ENCODE peak calls at places on chromosomes 11 and 22, in six cellular contexts. One of them, this sample, is unnamed.

GRCh38 chr22:30425616-30426394 is at the start of gene MTFP1:
- DNase-seq in HCT116: no peak
- DNase-seq in SK-N-SH: peak
- DNase-seq in GM12878: no peak
- DNase-seq in HepG2: peak
- DNase-seq in K562: peak
- DNase-seq in this sample: peak

GRCh38 chr22:20034143-20034542 is 13.2 kb downstream of the TANGO2 start:
- DNase-seq in SK-N-SH: no peak
- DNase-seq in HepG2: no peak
- DNase-seq in HCT116: no peak
- DNase-seq in K562: no peak
- DNase-seq in GM12878: peak
- DNase-seq in this sample: no peak

GRCh38 chr22:24985824-24986214 is 33.3 kb downstream of the KIAA1671 start:
- DNase-seq in HepG2: peak
- DNase-seq in HCT116: no peak
- DNase-seq in GM12878: no peak
- DNase-seq in K562: no peak
- DNase-seq in SK-N-SH: no peak
- DNase-seq in this sample: no peak

GRCh38 chr11:97079244-97079643 is 689.4 kb downstream of the JRKL start:
- DNase-seq in HepG2: no peak
- DNase-seq in K562: no peak
- DNase-seq in SK-N-SH: no peak
- DNase-seq in HCT116: no peak
- DNase-seq in GM12878: peak
- DNase-seq in this sample: no peak

GRCh38 chr11:20015101-20015500 is 145.2 kb downstream of the DBX1 start:
- DNase-seq in HCT116: no peak
- DNase-seq in K562: no peak
- DNase-seq in SK-N-SH: no peak
- DNase-seq in HepG2: no peak
- DNase-seq in GM12878: no peak
- DNase-seq in this sample: no peak

GRCh38 chr11:5605849-5606248 is 9.4 kb downstream of the TRIM6 start:
- DNase-seq in GM12878: no peak
- DNase-seq in SK-N-SH: no peak
- DNase-seq in HepG2: no peak
- DNase-seq in K562: no peak
- DNase-seq in HCT116: no peak
- DNase-seq in this sample: no peak

GRCh38 chr11:123238297-123238696 is 43.2 kb upstream of the CLMP start:
- DNase-seq in GM12878: no peak
- DNase-seq in HepG2: no peak
- DNase-seq in K562: no peak
- DNase-seq in SK-N-SH: no peak
- DNase-seq in HCT116: no peak
- DNase-seq in this sample: no peak

GRCh38 chr22:45230026-45230845 is 10.5 kb downstream of the KIAA0930 start:
- DNase-seq in HepG2: no peak
- DNase-seq in HCT116: no peak
- DNase-seq in GM12878: no peak
- DNase-seq in SK-N-SH: no peak
- DNase-seq in K562: no peak
- DNase-seq in this sample: no peak

GRCh38 chr22:26887916-26888315 is 230.5 kb downstream of the MIAT start:
- DNase-seq in SK-N-SH: no peak
- DNase-seq in HepG2: no peak
- DNase-seq in HCT116: no peak
- DNase-seq in GM12878: no peak
- DNase-seq in K562: no peak
- DNase-seq in this sample: no peak

GRCh38 chr22:37077802-37078448 is 26.4 kb downstream of the KCTD17 start:
- DNase-seq in SK-N-SH: peak
- DNase-seq in GM12878: no peak
- DNase-seq in HepG2: peak
- DNase-seq in HCT116: peak
- DNase-seq in K562: peak
- DNase-seq in this sample: peak

DNA sequence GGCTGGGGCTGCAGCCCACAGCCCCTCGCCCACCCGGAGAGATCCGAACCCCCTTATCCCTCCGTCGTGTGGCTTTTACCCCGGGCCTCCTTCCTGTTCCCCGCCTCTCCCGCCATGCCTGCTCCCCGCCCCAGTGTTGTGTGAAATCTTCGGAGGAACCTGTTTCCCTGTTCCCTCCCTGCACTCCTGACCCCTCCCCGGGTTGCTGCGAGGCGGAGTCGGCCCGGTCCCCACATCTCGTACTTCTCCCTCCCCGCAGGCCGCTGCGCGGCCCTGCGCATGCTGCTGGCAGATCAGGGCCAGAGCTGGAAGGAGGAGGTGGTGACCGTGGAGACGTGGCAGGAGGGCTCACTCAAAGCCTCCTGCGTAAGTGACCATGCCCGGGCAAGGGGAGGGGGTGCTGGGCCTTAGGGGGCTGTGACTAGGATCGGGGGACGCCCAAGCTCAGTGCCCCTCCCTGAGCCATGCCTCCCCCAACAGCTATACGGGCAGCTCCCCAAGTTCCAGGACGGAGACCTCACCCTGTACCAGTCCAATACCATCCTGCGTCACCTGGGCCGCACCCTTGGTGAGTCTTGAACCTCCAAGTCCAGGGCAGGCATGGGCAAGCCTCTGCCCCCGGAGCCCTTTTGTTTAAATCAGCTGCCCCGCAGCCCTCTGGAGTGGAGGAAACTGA is 731 bp downstream of the GSTP1 start:
- DNase-seq in SK-N-SH: peak
- DNase-seq in HCT116: no peak
- DNase-seq in K562: peak
- DNase-seq in HepG2: no peak
- DNase-seq in GM12878: no peak
- DNase-seq in this sample: no peak
- TF ChIP-seq JUND in SK-N-SH: no peak
- TF ChIP-seq JUND in HCT116: no peak
- TF ChIP-seq JUND in K562: no peak
- TF ChIP-seq JUND in HepG2: no peak
- TF ChIP-seq JUND in GM12878: no peak
- TF ChIP-seq JUND in this sample: no peak

GRCh38 chr11:17779861-17780594 is 45.4 kb downstream of the KCNC1 start:
- DNase-seq in SK-N-SH: no peak
- DNase-seq in GM12878: no peak
- DNase-seq in HepG2: no peak
- DNase-seq in HCT116: no peak
- DNase-seq in K562: no peak
- DNase-seq in this sample: peak
- TF ChIP-seq JUND in SK-N-SH: no peak
- TF ChIP-seq JUND in GM12878: no peak
- TF ChIP-seq JUND in HepG2: no peak
- TF ChIP-seq JUND in HCT116: no peak
- TF ChIP-seq JUND in K562: no peak
- TF ChIP-seq JUND in this sample: no peak

GRCh38 chr11:57942808-57943207 is 80.9 kb upstream of the OR9Q1 start:
- DNase-seq in HepG2: no peak
- DNase-seq in HCT116: no peak
- DNase-seq in K562: no peak
- DNase-seq in GM12878: no peak
- DNase-seq in SK-N-SH: no peak
- DNase-seq in this sample: no peak

GRCh38 chr11:57938351-57938750 is 85.3 kb upstream of the OR9Q1 start:
- DNase-seq in SK-N-SH: no peak
- DNase-seq in GM12878: no peak
- DNase-seq in K562: no peak
- DNase-seq in HCT116: no peak
- DNase-seq in HepG2: no peak
- DNase-seq in this sample: no peak

GRCh38 chr11:57937431-57937830 is 86.2 kb upstream of the OR9Q1 start:
- DNase-seq in HepG2: no peak
- DNase-seq in SK-N-SH: no peak
- DNase-seq in HCT116: no peak
- DNase-seq in K562: no peak
- DNase-seq in GM12878: no peak
- DNase-seq in this sample: no peak

GRCh38 chr11:57941875-57942274 is 81.8 kb upstream of the OR9Q1 start:
- DNase-seq in SK-N-SH: no peak
- DNase-seq in GM12878: no peak
- DNase-seq in K562: no peak
- DNase-seq in HCT116: no peak
- DNase-seq in HepG2: no peak
- DNase-seq in this sample: no peak

GRCh38 chr11:57940044-57940781 is 83.5 kb upstream of the OR9Q1 start:
- DNase-seq in HCT116: no peak
- DNase-seq in SK-N-SH: no peak
- DNase-seq in K562: no peak
- DNase-seq in HepG2: no peak
- DNase-seq in GM12878: no peak
- DNase-seq in this sample: no peak
- TF ChIP-seq JUND in HCT116: no peak
- TF ChIP-seq JUND in SK-N-SH: no peak
- TF ChIP-seq JUND in K562: no peak
- TF ChIP-seq JUND in HepG2: no peak
- TF ChIP-seq JUND in GM12878: no peak
- TF ChIP-seq JUND in this sample: no peak

GRCh38 chr11:115455606-115456005 is 48.6 kb downstream of the CADM1 start:
- DNase-seq in HCT116: no peak
- DNase-seq in GM12878: no peak
- DNase-seq in SK-N-SH: no peak
- DNase-seq in K562: no peak
- DNase-seq in HepG2: no peak
- DNase-seq in this sample: no peak

GRCh38 chr11:115454525-115454924 is 49.7 kb downstream of the CADM1 start:
- DNase-seq in HCT116: no peak
- DNase-seq in K562: no peak
- DNase-seq in HepG2: no peak
- DNase-seq in GM12878: no peak
- DNase-seq in SK-N-SH: no peak
- DNase-seq in this sample: no peak

GRCh38 chr11:115453693-115454092 is 50.5 kb downstream of the CADM1 start:
- DNase-seq in HCT116: no peak
- DNase-seq in K562: no peak
- DNase-seq in GM12878: no peak
- DNase-seq in SK-N-SH: no peak
- DNase-seq in HepG2: no peak
- DNase-seq in this sample: no peak

GRCh38 chr11:115453158-115453557 is 51.1 kb downstream of the CADM1 start:
- DNase-seq in K562: no peak
- DNase-seq in HCT116: no peak
- DNase-seq in SK-N-SH: no peak
- DNase-seq in GM12878: no peak
- DNase-seq in HepG2: no peak
- DNase-seq in this sample: no peak

DNA sequence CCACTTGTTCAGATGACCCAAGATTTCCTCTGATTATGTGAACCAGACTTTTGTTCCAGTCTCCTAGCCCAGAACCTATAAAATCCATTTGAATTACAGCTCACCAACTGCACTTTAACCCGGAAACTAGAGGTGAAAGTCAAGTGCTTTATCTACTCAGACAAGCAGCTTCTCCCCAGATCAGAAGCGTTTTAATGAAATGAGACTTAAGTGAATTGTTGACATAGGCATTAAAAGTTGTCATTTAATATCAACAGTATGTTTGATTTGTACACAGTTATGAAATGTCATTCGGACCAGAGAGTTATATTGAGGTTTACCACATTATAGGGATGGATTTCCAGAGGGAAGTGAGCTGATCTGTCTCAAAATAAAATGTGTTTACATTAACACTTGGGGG is 52.0 kb downstream of the CADM1 start:
- DNase-seq in SK-N-SH: no peak
- DNase-seq in HCT116: no peak
- DNase-seq in GM12878: no peak
- DNase-seq in K562: no peak
- DNase-seq in HepG2: peak
- DNase-seq in this sample: no peak
- TF ChIP-seq JUND in SK-N-SH: no peak
- TF ChIP-seq JUND in HCT116: no peak
- TF ChIP-seq JUND in GM12878: no peak
- TF ChIP-seq JUND in K562: no peak
- TF ChIP-seq JUND in HepG2: no peak
- TF ChIP-seq JUND in this sample: no peak

DNA sequence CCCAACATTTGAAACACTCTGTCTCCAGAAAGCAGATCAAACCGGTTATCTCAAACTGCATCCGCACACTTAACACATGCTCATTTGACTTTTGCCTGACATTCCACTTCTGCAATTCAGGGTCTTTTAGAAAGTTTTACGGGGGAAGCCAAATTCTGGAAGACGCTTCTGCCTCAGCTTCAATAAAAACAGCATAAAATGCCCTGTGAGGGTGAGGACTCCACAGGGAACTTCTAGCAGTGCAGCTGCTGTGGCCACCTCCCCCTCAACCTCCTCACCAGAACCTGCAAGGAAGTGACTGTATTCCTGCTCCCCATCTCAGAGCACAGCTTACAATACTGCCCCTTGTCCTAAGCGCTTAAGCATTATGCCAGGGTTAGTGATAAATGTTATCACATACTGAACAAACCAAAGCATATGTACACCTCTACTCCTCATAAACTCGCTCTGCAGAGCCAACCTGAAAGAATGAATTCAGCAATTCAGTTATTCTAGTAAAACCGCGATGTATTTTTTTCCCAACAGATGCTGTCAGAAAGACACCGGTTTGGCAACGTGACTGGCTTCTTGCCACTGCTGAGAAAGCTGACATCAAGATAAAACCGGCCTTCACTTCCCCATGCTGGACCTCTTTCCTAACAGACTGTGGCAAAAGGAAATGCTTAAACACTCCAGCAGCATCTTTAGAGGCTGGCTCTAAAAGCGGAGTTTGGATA is 52.2 kb downstream of the PRDM10 start:
- DNase-seq in HCT116: no peak
- DNase-seq in HepG2: no peak
- DNase-seq in GM12878: no peak
- DNase-seq in SK-N-SH: no peak
- DNase-seq in K562: peak
- DNase-seq in this sample: no peak
- TF ChIP-seq JUND in HCT116: no peak
- TF ChIP-seq JUND in HepG2: no peak
- TF ChIP-seq JUND in GM12878: no peak
- TF ChIP-seq JUND in SK-N-SH: no peak
- TF ChIP-seq JUND in K562: no peak
- TF ChIP-seq JUND in this sample: no peak

GRCh38 chr11:131889760-131890620 is 519.6 kb downstream of the NTM start:
- DNase-seq in HCT116: no peak
- DNase-seq in K562: no peak
- DNase-seq in SK-N-SH: no peak
- DNase-seq in HepG2: no peak
- DNase-seq in GM12878: no peak
- DNase-seq in this sample: no peak
- TF ChIP-seq JUND in HCT116: no peak
- TF ChIP-seq JUND in K562: no peak
- TF ChIP-seq JUND in SK-N-SH: no peak
- TF ChIP-seq JUND in HepG2: no peak
- TF ChIP-seq JUND in GM12878: no peak
- TF ChIP-seq JUND in this sample: no peak

GRCh38 chr11:7522546-7522945 is 8.7 kb downstream of the PPFIBP2 start:
- DNase-seq in HCT116: no peak
- DNase-seq in GM12878: no peak
- DNase-seq in SK-N-SH: no peak
- DNase-seq in K562: no peak
- DNase-seq in HepG2: no peak
- DNase-seq in this sample: no peak
- TF ChIP-seq JUND in HCT116: no peak
- TF ChIP-seq JUND in GM12878: no peak
- TF ChIP-seq JUND in SK-N-SH: no peak
- TF ChIP-seq JUND in K562: no peak
- TF ChIP-seq JUND in HepG2: no peak
- TF ChIP-seq JUND in this sample: no peak

This sample was measured in T47D.